ENCODE peak calls at places on chromosomes 3 and 15, in seven cellular contexts. B is amniotic stem cell; E is activated T-helper 1 cell treated with anti-CD3 and anti-CD28 coated beads, Interleukin-2, amount 50 U/mL, for 16 hours; S is aorta; Q is esophagus muscularis mucosa; R is ELF-1; G is psoas muscle. M is an unnamed sample.

GRCh38 chr15:41908681-41909461 is 15.0 kb upstream of the SPTBN5 start:
- DNase-seq in B (no peak), E (no peak), S (no peak), Q (no peak), R (no peak), G (no peak), M (no peak)

GRCh38 chr3:62676686-62677271 is 198.4 kb downstream of the CADPS start:
- DNase-seq in B (no peak), E (no peak), S (no peak), Q (no peak), R (no peak), G (no peak), M (no peak)

GRCh38 chr3:10383850-10384248 is 62.9 kb upstream of the SEC13 start:
- DNase-seq in B (no peak), E (no peak), S (no peak), Q (no peak), R (no peak), G (no peak), M (no peak)

GRCh38 chr15:56148099-56148498 is 95.6 kb downstream of the RFX7 start:
- DNase-seq in B (no peak), E (no peak), S (no peak), Q (no peak), R (no peak), G (no peak), M (no peak)

GRCh38 chr3:65436580-65436979 is 602.1 kb downstream of the MAGI1 start:
- DNase-seq in B (no peak), E (no peak), S (no peak), Q (no peak), R (peak), G (no peak), M (no peak)

GRCh38 chr3:146589899-146590508 is 15.1 kb downstream of the PLSCR5 start:
- DNase-seq in B (peak), E (no peak), S (no peak), Q (no peak), R (no peak), G (no peak), M (no peak)

GRCh38 chr15:65916664-65917406 is 47.5 kb downstream of the RAB11A start:
- DNase-seq in B (peak), E (no peak), S (peak), Q (no peak), R (peak), G (peak), M (peak)

GRCh38 chr3:66381621-66382020 is 119.2 kb downstream of the LRIG1 start:
- DNase-seq in B (no peak), E (no peak), S (no peak), Q (no peak), R (no peak), G (peak), M (no peak)

GRCh38 chr3:184172681-184173373 is 1.8 kb upstream of the AP2M1 start:
- DNase-seq in B (peak), E (no peak), S (no peak), Q (no peak), R (no peak), G (no peak), M (no peak)

GRCh38 chr3:180693656-180694055 is 14.4 kb upstream of the CCDC39 start:
- DNase-seq in B (no peak), E (no peak), S (no peak), Q (no peak), R (no peak), G (no peak), M (no peak)